ENCODE peak calls at places on chromosomes 5 and 9, in four cellular contexts. I, Z, D and O are unnamed samples.

GRCh38 chr5:75341934-75342333 is 4.9 kb downstream of the HMGCR start:
- DNase-seq in I (no peak), Z (no peak), D (no peak), O (no peak)

GRCh38 chr9:124428751-124429529 is 13.7 kb upstream of the PSMB7 start:
- DNase-seq in I (no peak), Z (no peak), D (no peak), O (no peak)

GRCh38 chr9:116310212-116310611 is 156.6 kb downstream of the PAPPA start:
- DNase-seq in I (no peak), Z (no peak), D (no peak), O (no peak)

GRCh38 chr5:39570418-39571027 is 145.7 kb upstream of the DAB2 start:
- DNase-seq in I (no peak), Z (peak; percentile 65), D (peak; percentile 68), O (peak; percentile 25)

GRCh38 chr5:31921852-31922305 is 252.2 kb downstream of the GOLPH3 start:
- DNase-seq in I (no peak), Z (no peak), D (peak; percentile 97), O (peak; percentile 83)

GRCh38 chr5:138946831-138947560 is 71.9 kb upstream of the LRRTM2 start:
- DNase-seq in I (no peak), Z (no peak), D (no peak), O (no peak)

GRCh38 chr5:169911448-169912212 is 68.7 kb downstream of the INSYN2B start:
- DNase-seq in I (no peak), Z (peak; percentile 36), D (peak; percentile 40), O (peak; percentile 29)

GRCh38 chr5:81288021-81288433 is 13.4 kb upstream of the ZCCHC9 start:
- DNase-seq in I (no peak), Z (no peak), D (no peak), O (no peak)

GRCh38 chr9:136204838-136205706 is at the start of gene LHX3:
- DNase-seq in I (no peak), Z (no peak), D (no peak), O (peak; percentile 74)

GRCh38 chr9:88976888-88977257 is 14.4 kb upstream of the S1PR3 start:
- DNase-seq in I (no peak), Z (no peak), D (no peak), O (no peak)

GRCh38 chr5:36300181-36300926 is 1.3 kb downstream of the RANBP3L start:
- DNase-seq in I (no peak), Z (no peak), D (no peak), O (no peak)

GRCh38 chr9:70066874-70067273 is 23.2 kb downstream of the MAMDC2 start:
- DNase-seq in I (no peak), Z (no peak), D (no peak), O (no peak)

GRCh38 chr5:143106175-143106574 is 297.3 kb downstream of the NR3C1 start:
- DNase-seq in I (no peak), Z (peak; percentile 60), D (peak; percentile 79), O (peak; percentile 64)

GRCh38 chr9:89022071-89022721 is 30.9 kb downstream of the S1PR3 start:
- DNase-seq in I (no peak), Z (no peak), D (peak; percentile 62), O (no peak)

GRCh38 chr9:105871547-105871946 is 177.2 kb downstream of the TMEM38B start:
- DNase-seq in I (no peak), Z (no peak), D (no peak), O (no peak)

GRCh38 chr5:155620819-155621410 is 607.4 kb downstream of the KIF4B start:
- DNase-seq in I (no peak), Z (no peak), D (no peak), O (no peak)

GRCh38 chr9:97740848-97741821 is 44.0 kb upstream of the XPA start:
- DNase-seq in I (peak; percentile 10), Z (peak; percentile 74), D (peak; percentile 39), O (peak; percentile 90)

GRCh38 chr9:91690540-91691249 is 259.3 kb downstream of the ROR2 start:
- DNase-seq in I (no peak), Z (no peak), D (peak; percentile 20), O (no peak)

GRCh38 chr9:35967042-35967441 is 9.1 kb upstream of the OR2S2 start:
- DNase-seq in I (no peak), Z (no peak), D (no peak), O (no peak)